ENCODE peak calls at places on chromosomes 1 and 21, in five cellular contexts. One of them, this sample, is unnamed.

GRCh38 chr1:170395149-170395548 is 136.8 kb upstream of the GORAB start:
- DNase-seq in mesendoderm: no peak
- DNase-seq in neuronal stem cell: no peak
- DNase-seq in H9: no peak
- DNase-seq in trophoblast cell: no peak
- DNase-seq in this sample: no peak

GRCh38 chr21:45465611-45466329 is 60.8 kb downstream of the COL18A1 start:
- DNase-seq in mesendoderm: no peak
- DNase-seq in neuronal stem cell: no peak
- DNase-seq in H9: no peak
- DNase-seq in trophoblast cell: no peak
- DNase-seq in this sample: no peak

GRCh38 chr1:63966016-63966415 is 192.2 kb downstream of the ROR1 start:
- DNase-seq in mesendoderm: no peak
- DNase-seq in neuronal stem cell: no peak
- DNase-seq in H9: no peak
- DNase-seq in trophoblast cell: no peak
- DNase-seq in this sample: no peak

GRCh38 chr1:12541274-12542137 is 76.5 kb downstream of the DHRS3 start:
- DNase-seq in mesendoderm: peak; percentile 24
- DNase-seq in neuronal stem cell: no peak
- DNase-seq in H9: no peak
- DNase-seq in trophoblast cell: no peak
- DNase-seq in this sample: peak; percentile 67

GRCh38 chr1:86753700-86754099 is 49.3 kb downstream of the SH3GLB1 start:
- DNase-seq in mesendoderm: peak; percentile 65
- DNase-seq in neuronal stem cell: no peak
- DNase-seq in H9: no peak
- DNase-seq in trophoblast cell: no peak
- DNase-seq in this sample: peak; percentile 10

GRCh38 chr1:221543529-221544120 is 198.3 kb downstream of the DUSP10 start:
- DNase-seq in mesendoderm: peak; percentile 51
- DNase-seq in neuronal stem cell: no peak
- DNase-seq in H9: no peak
- DNase-seq in trophoblast cell: no peak
- DNase-seq in this sample: peak; percentile 54

GRCh38 chr1:13702425-13703127 is 2.6 kb downstream of the PRDM2 start:
- DNase-seq in mesendoderm: no peak
- DNase-seq in neuronal stem cell: no peak
- DNase-seq in H9: no peak
- DNase-seq in trophoblast cell: no peak
- DNase-seq in this sample: no peak

GRCh38 chr1:208239518-208240381 is 4.4 kb downstream of the PLXNA2 start:
- DNase-seq in mesendoderm: no peak
- DNase-seq in neuronal stem cell: no peak
- DNase-seq in H9: no peak
- DNase-seq in trophoblast cell: no peak
- DNase-seq in this sample: no peak

GRCh38 chr1:42927920-42928505 is 30.7 kb downstream of the SLC2A1 start:
- DNase-seq in mesendoderm: no peak
- DNase-seq in neuronal stem cell: no peak
- DNase-seq in H9: no peak
- DNase-seq in trophoblast cell: no peak
- DNase-seq in this sample: no peak

GRCh38 chr1:80922906-80923305 is 877.8 kb upstream of the ADGRL2 start:
- DNase-seq in mesendoderm: no peak
- DNase-seq in neuronal stem cell: no peak
- DNase-seq in H9: no peak
- DNase-seq in trophoblast cell: no peak
- DNase-seq in this sample: no peak

GRCh38 chr1:246725191-246725590 is 982 bp downstream of the SCCPDH start:
- DNase-seq in mesendoderm: no peak
- DNase-seq in neuronal stem cell: no peak
- DNase-seq in H9: no peak
- DNase-seq in trophoblast cell: no peak
- DNase-seq in this sample: no peak

DNA sequence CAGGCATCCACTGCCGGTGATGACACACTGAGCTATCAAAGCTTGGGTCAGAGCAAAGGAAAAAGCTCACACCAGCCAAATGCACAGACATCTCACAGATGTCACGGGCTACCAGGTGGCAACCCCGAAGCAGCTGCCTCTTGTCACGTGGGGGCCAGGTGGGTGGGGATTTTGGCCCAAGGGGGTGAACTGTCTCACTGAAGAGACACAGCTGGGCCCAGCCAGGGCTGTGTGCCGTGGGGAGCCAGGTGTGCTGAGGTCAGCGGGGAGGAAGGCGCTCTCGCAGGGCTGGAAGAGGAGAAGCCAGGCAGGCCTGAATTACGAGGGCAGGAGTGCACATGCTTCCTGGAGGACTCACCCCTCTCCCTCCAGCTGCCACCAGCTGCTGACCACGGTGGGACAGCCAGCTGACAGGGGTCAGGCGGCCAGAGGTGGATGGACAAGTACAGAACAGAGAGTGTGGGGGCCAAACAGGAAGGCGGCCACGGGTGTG is 32.4 kb downstream of the KCNN3 start:
- DNase-seq in mesendoderm: no peak
- DNase-seq in neuronal stem cell: no peak
- DNase-seq in H9: no peak
- DNase-seq in trophoblast cell: no peak
- DNase-seq in this sample: no peak
- H3K4ac ChIP-seq in mesendoderm: no peak overlapping the region
- H3K4ac ChIP-seq in neuronal stem cell: no peak overlapping the region
- H3K4ac ChIP-seq in H9: no peak overlapping the region
- H3K4ac ChIP-seq in trophoblast cell: no peak overlapping the region
- H3K4ac ChIP-seq in this sample: no peak overlapping the region

GRCh38 chr1:226376300-226376699 is 31.6 kb downstream of the PARP1 start:
- DNase-seq in mesendoderm: no peak
- DNase-seq in neuronal stem cell: no peak
- DNase-seq in H9: no peak
- DNase-seq in trophoblast cell: no peak
- DNase-seq in this sample: no peak
- H3K4ac ChIP-seq in mesendoderm: no peak overlapping the region
- H3K4ac ChIP-seq in neuronal stem cell: no peak overlapping the region
- H3K4ac ChIP-seq in H9: no peak overlapping the region
- H3K4ac ChIP-seq in trophoblast cell: no peak overlapping the region
- H3K4ac ChIP-seq in this sample: no peak overlapping the region

DNA sequence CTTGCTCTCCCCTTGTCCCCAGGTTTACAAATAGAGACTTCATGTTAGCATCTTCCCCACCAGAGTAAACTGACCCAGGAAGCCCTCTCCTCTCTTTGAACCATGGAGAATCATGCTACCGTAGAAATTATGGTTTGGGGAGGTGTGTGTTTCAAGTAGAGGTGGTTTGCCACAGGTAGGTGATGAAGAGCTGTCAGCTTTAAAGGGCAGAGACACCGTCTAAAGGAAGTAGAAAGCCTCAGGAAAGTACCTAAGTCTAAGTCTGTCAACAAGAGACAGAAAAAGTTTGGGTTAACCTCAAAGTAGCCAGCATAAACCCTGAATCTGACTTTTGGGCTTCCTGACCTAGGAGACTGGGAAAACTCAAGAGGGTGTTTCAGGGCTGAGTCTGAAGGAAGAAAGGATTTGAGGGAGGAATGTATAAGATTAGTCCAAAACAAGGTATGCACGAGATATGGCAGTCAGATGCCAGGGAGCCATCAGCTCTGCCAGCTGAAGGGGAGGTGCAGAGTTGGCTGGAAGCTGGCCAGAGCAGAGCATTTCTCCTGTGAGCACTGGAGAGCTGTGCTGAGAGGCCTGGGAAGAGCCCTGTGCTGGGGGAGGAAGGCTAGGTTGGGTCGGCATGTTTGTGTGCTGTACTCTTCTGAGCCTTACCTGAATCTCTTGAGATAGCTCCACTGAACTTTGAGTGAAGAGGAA is 14.3 kb downstream of the ADAMTSL4 start:
- DNase-seq in mesendoderm: no peak
- DNase-seq in neuronal stem cell: no peak
- DNase-seq in H9: no peak
- DNase-seq in trophoblast cell: no peak
- DNase-seq in this sample: peak; percentile 43
- H3K4ac ChIP-seq in mesendoderm: no peak overlapping the region
- H3K4ac ChIP-seq in neuronal stem cell: no peak overlapping the region
- H3K4ac ChIP-seq in H9: no peak overlapping the region
- H3K4ac ChIP-seq in trophoblast cell: peak overlapping the region; percentile 76
- H3K4ac ChIP-seq in this sample: peak overlapping the region; percentile 99

GRCh38 chr1:228148971-228149340 is 774 bp upstream of the GJC2 start:
- DNase-seq in mesendoderm: no peak
- DNase-seq in neuronal stem cell: no peak
- DNase-seq in H9: no peak
- DNase-seq in trophoblast cell: no peak
- DNase-seq in this sample: no peak
- H3K4ac ChIP-seq in mesendoderm: no peak overlapping the region
- H3K4ac ChIP-seq in neuronal stem cell: peak overlapping the region; percentile 95
- H3K4ac ChIP-seq in H9: no peak overlapping the region
- H3K4ac ChIP-seq in trophoblast cell: no peak overlapping the region
- H3K4ac ChIP-seq in this sample: peak overlapping the region; percentile 70

GRCh38 chr1:47562799-47563198 is 125.0 kb downstream of the FOXD2 start:
- DNase-seq in mesendoderm: no peak
- DNase-seq in neuronal stem cell: no peak
- DNase-seq in H9: no peak
- DNase-seq in trophoblast cell: no peak
- DNase-seq in this sample: no peak

GRCh38 chr1:47568763-47569162 is 130.9 kb downstream of the FOXD2 start:
- DNase-seq in mesendoderm: no peak
- DNase-seq in neuronal stem cell: no peak
- DNase-seq in H9: no peak
- DNase-seq in trophoblast cell: no peak
- DNase-seq in this sample: no peak

GRCh38 chr1:47564570-47564969 is 126.7 kb downstream of the FOXD2 start:
- DNase-seq in mesendoderm: peak; percentile 51
- DNase-seq in neuronal stem cell: no peak
- DNase-seq in H9: peak; percentile 61
- DNase-seq in trophoblast cell: no peak
- DNase-seq in this sample: no peak

GRCh38 chr1:47563206-47563605 is 125.4 kb downstream of the FOXD2 start:
- DNase-seq in mesendoderm: no peak
- DNase-seq in neuronal stem cell: no peak
- DNase-seq in H9: no peak
- DNase-seq in trophoblast cell: no peak
- DNase-seq in this sample: no peak

GRCh38 chr1:47565676-47566075 is 127.8 kb downstream of the FOXD2 start:
- DNase-seq in mesendoderm: no peak
- DNase-seq in neuronal stem cell: no peak
- DNase-seq in H9: no peak
- DNase-seq in trophoblast cell: no peak
- DNase-seq in this sample: no peak
- H3K4ac ChIP-seq in mesendoderm: no peak overlapping the region
- H3K4ac ChIP-seq in neuronal stem cell: no peak overlapping the region
- H3K4ac ChIP-seq in H9: no peak overlapping the region
- H3K4ac ChIP-seq in trophoblast cell: no peak overlapping the region
- H3K4ac ChIP-seq in this sample: no peak overlapping the region

DNA sequence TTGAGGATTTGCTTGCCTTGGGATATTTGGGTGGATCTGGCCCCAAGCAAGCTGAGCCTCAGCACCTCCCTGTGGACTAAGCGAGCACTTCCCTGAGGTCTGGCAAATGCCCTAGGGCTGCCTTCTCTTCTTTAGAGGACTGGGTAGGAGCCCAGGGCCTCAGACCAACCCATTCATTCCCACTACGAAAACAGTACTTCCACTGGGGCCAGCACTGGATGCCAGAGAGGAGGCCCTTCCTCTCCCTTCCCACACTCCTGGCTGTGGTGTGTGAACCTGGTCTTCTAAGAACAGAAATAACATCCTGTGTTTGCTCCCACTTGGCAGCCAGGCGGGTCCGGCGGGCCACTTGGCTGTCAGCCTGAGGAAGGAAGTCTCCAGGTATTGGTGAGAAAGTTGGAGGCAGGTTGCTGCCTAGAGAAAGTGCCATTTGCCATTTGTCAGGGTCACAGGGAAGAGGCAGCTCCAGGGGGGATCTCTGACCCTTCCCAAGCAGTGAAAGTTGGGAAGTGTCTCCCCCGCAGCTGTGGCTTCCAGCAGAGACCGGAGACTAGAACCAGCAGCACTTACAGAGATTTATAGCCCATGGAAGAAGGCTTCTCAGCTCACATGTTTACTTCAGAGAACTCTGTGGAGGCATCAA is 323.5 kb downstream of the SIPA1L2 start:
- DNase-seq in mesendoderm: peak; percentile 82
- DNase-seq in neuronal stem cell: no peak
- DNase-seq in H9: peak; percentile 69
- DNase-seq in trophoblast cell: no peak
- DNase-seq in this sample: no peak
- H3K4ac ChIP-seq in mesendoderm: no peak overlapping the region
- H3K4ac ChIP-seq in neuronal stem cell: no peak overlapping the region
- H3K4ac ChIP-seq in H9: no peak overlapping the region
- H3K4ac ChIP-seq in trophoblast cell: no peak overlapping the region
- H3K4ac ChIP-seq in this sample: no peak overlapping the region

DNA sequence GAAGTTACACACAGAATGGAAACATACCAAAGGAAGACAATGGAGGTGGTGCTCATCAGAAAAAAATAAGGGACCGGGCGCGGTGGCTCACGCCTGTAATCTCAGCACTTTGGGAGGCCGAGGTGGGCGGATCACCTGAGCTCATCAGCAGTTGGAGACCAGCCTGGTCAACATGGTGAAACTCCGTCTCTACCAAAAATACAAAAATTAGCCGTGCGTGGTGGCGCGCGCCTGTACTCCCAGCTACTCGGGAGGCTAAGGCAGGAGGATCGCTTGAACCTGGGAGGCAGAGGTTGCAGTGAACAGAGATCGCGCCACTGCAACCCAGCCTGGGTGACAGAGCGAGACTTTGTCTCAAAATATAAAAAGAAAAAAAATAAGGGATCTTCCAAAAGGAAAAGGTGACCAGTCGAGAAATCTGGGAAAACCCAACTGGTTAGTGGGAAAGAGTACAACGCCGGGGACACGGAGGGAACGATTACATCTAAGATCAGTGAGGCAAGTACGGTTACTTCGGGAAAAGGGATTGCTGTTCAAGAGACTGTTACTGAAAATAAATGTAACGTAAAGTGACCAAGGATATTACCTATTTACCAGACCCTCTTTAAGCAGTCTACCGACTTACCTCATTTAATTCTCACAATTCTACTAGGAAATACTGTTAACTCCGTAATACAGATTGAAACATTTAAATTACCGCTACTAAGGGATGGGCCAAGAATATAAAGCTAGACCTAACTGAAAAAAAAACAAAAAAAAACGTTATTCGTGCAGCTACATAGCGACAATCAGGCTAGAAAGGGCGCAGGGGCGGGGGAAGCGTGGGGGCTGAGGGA is 822 bp downstream of the CCT3 start:
- DNase-seq in mesendoderm: no peak
- DNase-seq in neuronal stem cell: no peak
- DNase-seq in H9: no peak
- DNase-seq in trophoblast cell: no peak
- DNase-seq in this sample: peak; percentile 4
- H3K4ac ChIP-seq in mesendoderm: peak overlapping the region; percentile 24
- H3K4ac ChIP-seq in neuronal stem cell: no peak overlapping the region
- H3K4ac ChIP-seq in H9: no peak overlapping the region
- H3K4ac ChIP-seq in trophoblast cell: peak overlapping the region; percentile 97
- H3K4ac ChIP-seq in this sample: peak overlapping the region; percentile 96